ENCODE peak calls at places on chromosomes 16 and 17, in ten cellular contexts. O is activated T-cell treated with anti-CD3 and anti-CD28 coated beads, Interleukin-2, amount 50 U/mL, for 4 hours; W is GM23338; P is ELR; G is choroid plexus epithelial cell; F is anterior cingulate cortex; I is pulmonary artery endothelial cell; E is stomach; X is NCI-H1417; Y is HTR-8/SVneo. U is an unnamed sample.

GRCh38 chr17:21162394-21162775 is 35.6 kb downstream of the DHRS7B start:
- DNase-seq in X (no peak), E (no peak), G (no peak), O (no peak), Y (no peak), I (no peak), W (no peak), P (no peak), F (no peak), U (no peak)

GRCh38 chr17:49871211-49871610 is 23.3 kb upstream of the TAC4 start:
- DNase-seq in F (no peak), O (no peak), Y (no peak), E (peak; percentile 30), P (no peak), X (no peak), G (no peak), I (no peak), W (no peak), U (no peak)

GRCh38 chr16:85557083-85557975 is 55.8 kb upstream of the GSE1 start:
- DNase-seq in F (no peak), Y (no peak), X (peak; percentile 67), P (peak; percentile 49), E (no peak), W (peak; percentile 48), G (peak; percentile 20), O (peak; percentile 44), I (no peak), U (no peak)

GRCh38 chr17:43962479-43962878 is 8.7 kb upstream of the PYY start:
- DNase-seq in F (no peak), Y (no peak), E (no peak), O (no peak), W (no peak), I (no peak), G (no peak), P (no peak), X (no peak), U (no peak)

GRCh38 chr17:61849674-61850073 is 13.7 kb downstream of the BRIP1 start:
- DNase-seq in P (no peak), W (no peak), E (no peak), F (no peak), X (no peak), I (no peak), O (no peak), Y (no peak), G (peak; percentile 51), U (no peak)

GRCh38 chr17:49853470-49854015 is 5.7 kb upstream of the TAC4 start:
- DNase-seq in P (no peak), Y (no peak), X (no peak), F (no peak), O (no peak), W (no peak), G (no peak), E (no peak), I (no peak), U (no peak)

GRCh38 chr17:79183221-79184158 is 108.9 kb downstream of the ENGASE start:
- DNase-seq in W (peak; percentile 92), F (no peak), I (no peak), Y (peak; percentile 25), O (no peak), X (peak; percentile 75), E (no peak), P (no peak), G (peak; percentile 13), U (no peak)

GRCh38 chr16:57564571-57565270 is 22.3 kb downstream of the ADGRG5 start:
- DNase-seq in O (no peak), F (no peak), P (peak; percentile 91), E (no peak), I (no peak), G (peak; percentile 76), X (no peak), Y (peak; percentile 75), W (no peak), U (no peak)

GRCh38 chr17:59331129-59331928 is at the start of gene YPEL2:
- DNase-seq in W (peak; percentile 98), I (peak; percentile 91), X (peak; percentile 94), Y (peak; percentile 100), O (peak; percentile 83), P (peak; percentile 95), F (peak; percentile 93), G (peak; percentile 97), E (peak; percentile 97), U (no peak)

GRCh38 chr17:75492555-75493168 is 22.7 kb downstream of the CASKIN2 start:
- DNase-seq in P (no peak), W (no peak), G (no peak), Y (no peak), I (no peak), O (no peak), F (no peak), X (no peak), E (no peak), U (no peak)

GRCh38 chr16:48076455-48077012 is 79.3 kb downstream of the ABCC12 start:
- DNase-seq in I (no peak), Y (no peak), G (no peak), F (no peak), X (peak; percentile 52), O (no peak), W (no peak), E (no peak), P (no peak), U (no peak)

GRCh38 chr17:65055708-65056638 is 567 bp downstream of the GNA13 start:
- DNase-seq in Y (peak; percentile 66), O (peak; percentile 53), G (peak; percentile 30), E (peak; percentile 55), X (peak; percentile 65), F (peak; percentile 56), W (peak; percentile 62), P (peak; percentile 75), I (no peak), U (no peak)

GRCh38 chr16:3152273-3153076 is 17.6 kb downstream of the ZNF213 start:
- DNase-seq in F (peak; percentile 59), E (peak; percentile 86), W (peak; percentile 96), I (peak; percentile 44), G (peak; percentile 91), P (peak; percentile 91), Y (peak; percentile 73), X (peak; percentile 97), O (peak; percentile 81), U (peak; percentile 58)

GRCh38 chr17:48791128-48792032 is 25.6 kb downstream of the TTLL6 start:
- DNase-seq in Y (peak; percentile 93), E (peak; percentile 89), P (peak; percentile 90), O (no peak), I (peak; percentile 40), F (peak; percentile 19), W (peak; percentile 97), G (peak; percentile 91), X (peak; percentile 74), U (peak; percentile 67)

GRCh38 chr16:4062212-4062802 is 53.9 kb downstream of the ADCY9 start:
- DNase-seq in G (no peak), X (no peak), O (no peak), Y (no peak), W (no peak), P (no peak), E (no peak), I (no peak), F (no peak), U (no peak)

GRCh38 chr16:60776311-60776710 is 1259.9 kb downstream of the CDH8 start:
- DNase-seq in W (no peak), P (no peak), G (no peak), Y (no peak), I (no peak), O (no peak), E (no peak), F (no peak), X (no peak), U (no peak)

GRCh38 chr17:34988644-34989043 is 8.3 kb downstream of the LIG3 start:
- DNase-seq in G (no peak), X (no peak), E (no peak), O (no peak), Y (no peak), W (no peak), P (no peak), I (no peak), F (no peak), U (no peak)

GRCh38 chr17:978110-979093 is 1.2 kb downstream of the NXN start:
- DNase-seq in F (no peak), W (no peak), O (no peak), E (peak; percentile 32), X (peak; percentile 58), G (no peak), Y (no peak), P (peak; percentile 56), I (no peak), U (no peak)

GRCh38 chr16:88264641-88265285 is 118.0 kb upstream of the ZNF469 start:
- DNase-seq in X (peak; percentile 14), Y (peak; percentile 73), O (peak; percentile 39), F (no peak), E (peak; percentile 94), G (peak; percentile 96), I (peak; percentile 66), W (peak; percentile 62), P (peak; percentile 97), U (no peak)

GRCh38 chr17:35089846-35090193 is 26.3 kb upstream of the RFFL start:
- DNase-seq in X (no peak), E (no peak), O (peak; percentile 27), I (no peak), F (no peak), P (peak; percentile 87), W (peak; percentile 72), Y (peak; percentile 31), G (peak; percentile 47), U (no peak)

GRCh38 chr16:84014570-84015327 is 27.8 kb downstream of the SLC38A8 start:
- DNase-seq in O (no peak), X (no peak), I (no peak), W (no peak), P (no peak), E (no peak), F (no peak), Y (no peak), G (no peak), U (no peak)

GRCh38 chr17:29733151-29733550 is 110.4 kb upstream of the CORO6 start:
- DNase-seq in W (no peak), F (no peak), O (no peak), I (no peak), Y (no peak), E (no peak), X (no peak), P (peak; percentile 58), G (peak; percentile 83), U (no peak)

GRCh38 chr16:3770530-3770929 is 53.2 kb upstream of the TRAP1 start:
- DNase-seq in P (no peak), X (no peak), W (no peak), G (no peak), E (no peak), O (no peak), Y (no peak), F (no peak), I (no peak), U (no peak)

GRCh38 chr16:56294599-56294998 is 103.3 kb downstream of the GNAO1 start:
- DNase-seq in E (no peak), O (no peak), I (no peak), P (peak; percentile 44), X (no peak), W (no peak), Y (no peak), G (peak; percentile 51), F (no peak), U (no peak)

GRCh38 chr16:41439-42068 is 11.9 kb downstream of the POLR3K start:
- DNase-seq in E (no peak), G (no peak), F (no peak), Y (no peak), P (no peak), W (no peak), O (no peak), X (no peak), I (no peak), U (no peak)

GRCh38 chr17:68576811-68577551 is 24.2 kb downstream of the FAM20A start:
- DNase-seq in G (peak; percentile 5), E (no peak), W (no peak), O (no peak), I (no peak), X (no peak), F (no peak), Y (no peak), P (peak; percentile 55), U (no peak)

GRCh38 chr16:81758376-81758775 is 20.7 kb upstream of the PLCG2 start:
- DNase-seq in W (no peak), E (no peak), Y (no peak), I (no peak), O (no peak), P (peak; percentile 60), X (no peak), F (no peak), G (peak; percentile 50), U (no peak)

GRCh38 chr17:71232801-71233559 is 887.8 kb upstream of the SOX9 start:
- DNase-seq in X (no peak), Y (no peak), P (no peak), F (no peak), E (no peak), W (no peak), G (no peak), O (no peak), I (no peak), U (no peak)